ENCODE peak calls at places on chromosomes 5 and 9, in ten cellular contexts. T is tibial nerve; C is PC-9; E is GM23248; M is CD4-positive, CD25-positive, alpha-beta regulatory T cell; X is aorta; P is heart left ventricle; N is CD8-positive, alpha-beta T cell; D is neuronal stem cell; A is GM23338. S is an unnamed sample. For H3K27me3, the result is how much of the 10 kb centered on the place peaks cover.

GRCh38 chr5:1886634-1887399 is 4.1 kb upstream of the IRX4 start:
- DNase-seq in T (no peak), C (no peak), E (no peak), M (no peak), X (peak), P (peak), N (no peak), D (no peak), A (no peak), S (no peak)

GRCh38 chr9:120324996-120325642 is 254.8 kb downstream of the CDK5RAP2 start:
- DNase-seq in T (no peak), C (no peak), E (no peak), M (no peak), X (no peak), P (no peak), N (no peak), D (no peak), A (peak), S (peak)

GRCh38 chr5:78328585-78329173 is 31.7 kb upstream of the SCAMP1 start:
- DNase-seq in T (no peak), C (no peak), E (peak), M (no peak), X (no peak), P (no peak), N (no peak), D (no peak), A (no peak), S (no peak)

GRCh38 chr9:93200989-93201339 is 17.0 kb downstream of the WNK2 start:
- DNase-seq in T (no peak), C (no peak), E (no peak), M (no peak), X (no peak), P (peak), N (no peak), D (no peak), A (no peak), S (no peak)

GRCh38 chr9:120716483-120716882 is 2.2 kb upstream of the MEGF9 start:
- DNase-seq in T (no peak), C (no peak), E (no peak), M (no peak), X (no peak), P (no peak), N (no peak), D (no peak), A (no peak), S (no peak)

GRCh38 chr5:175652741-175653663 is 4.9 kb upstream of the HRH2 start:
- DNase-seq in T (no peak), C (no peak), E (no peak), M (peak), X (no peak), P (no peak), N (peak), D (no peak), A (no peak), S (no peak)

GRCh38 chr5:10826971-10827370 is 65.9 kb upstream of the DAP start:
- DNase-seq in T (no peak), C (no peak), E (no peak), M (no peak), X (no peak), P (no peak), N (no peak), D (no peak), A (no peak), S (no peak)

GRCh38 chr9:123828449-123828848 is 101.5 kb downstream of the DENND1A start:
- DNase-seq in T (no peak), C (no peak), E (peak), M (no peak), X (no peak), P (no peak), N (no peak), D (no peak), A (no peak), S (no peak)

GRCh38 chr5:108945094-108945493 is 197.4 kb downstream of the FER start:
- DNase-seq in T (no peak), C (no peak), E (no peak), M (no peak), X (no peak), P (no peak), N (no peak), D (no peak), A (peak), S (no peak)

GRCh38 chr5:146447734-146448380 is 724 bp downstream of the TCERG1 start:
- DNase-seq in T (no peak), C (peak), E (peak), M (peak), X (no peak), P (no peak), N (no peak), D (no peak), A (peak), S (no peak)

GRCh38 chr9:37420271-37421215 is 2.0 kb upstream of the GRHPR start:
- DNase-seq in T (no peak), C (no peak), E (no peak), M (no peak), X (no peak), P (no peak), N (no peak), D (no peak), A (no peak), S (no peak)

GRCh38 chr5:95901676-95902646 is 59.7 kb downstream of the ELL2 start:
- DNase-seq in T (no peak), C (no peak), E (peak), M (no peak), X (no peak), P (no peak), N (no peak), D (no peak), A (no peak), S (no peak)

GRCh38 chr5:80701597-80701996 is 46.8 kb upstream of the DHFR start:
- DNase-seq in T (no peak), C (no peak), E (no peak), M (no peak), X (no peak), P (no peak), N (no peak), D (no peak), A (no peak), S (no peak)

GRCh38 chr5:148002471-148002870 is 61.3 kb upstream of the SPINK5 start:
- DNase-seq in T (no peak), C (no peak), E (no peak), M (no peak), X (no peak), P (no peak), N (no peak), D (no peak), A (no peak), S (no peak)

GRCh38 chr9:101366038-101366756 is 18.6 kb downstream of the BAAT start:
- DNase-seq in T (no peak), C (no peak), E (peak), M (no peak), X (no peak), P (no peak), N (no peak), D (no peak), A (no peak), S (no peak)

GRCh38 chr5:15366676-15367391 is 133.1 kb upstream of the FBXL7 start:
- DNase-seq in T (no peak), C (no peak), E (peak), M (no peak), X (no peak), P (no peak), N (no peak), D (no peak), A (no peak), S (no peak)

GRCh38 chr5:132883261-132883834 is 9.9 kb downstream of the LEAP2 start:
- DNase-seq in T (peak), C (peak), E (peak), M (no peak), X (peak), P (no peak), N (no peak), D (peak), A (peak), S (no peak)

GRCh38 chr5:4640793-4641192 is 499.3 kb upstream of the ADAMTS16 start:
- DNase-seq in T (no peak), C (no peak), E (peak), M (no peak), X (no peak), P (no peak), N (no peak), D (peak), A (peak), S (peak)

GRCh38 chr9:35758475-35759050 is 4.5 kb upstream of the MSMP start:
- DNase-seq in T (no peak), C (no peak), E (no peak), M (no peak), X (no peak), P (no peak), N (no peak), D (no peak), A (no peak), S (no peak)

GRCh38 chr5:121366515-121366914 is 485.2 kb upstream of the FTMT start:
- DNase-seq in T (no peak), C (peak), E (peak), M (no peak), X (no peak), P (no peak), N (no peak), D (no peak), A (no peak), S (no peak)

GRCh38 chr9:20593551-20593950 is 28.7 kb downstream of the MLLT3 start:
- DNase-seq in T (no peak), C (no peak), E (peak), M (no peak), X (no peak), P (no peak), N (no peak), D (no peak), A (no peak), S (no peak)

GRCh38 chr5:10702040-10702629 is 58.9 kb downstream of the DAP start:
- DNase-seq in T (no peak), C (peak), E (peak), M (no peak), X (peak), P (no peak), N (no peak), D (no peak), A (no peak), S (no peak)

GRCh38 chr5:6215891-6216290 is 162.5 kb downstream of the MED10 start:
- DNase-seq in T (no peak), C (no peak), E (no peak), M (no peak), X (no peak), P (no peak), N (no peak), D (no peak), A (no peak), S (no peak)

GRCh38 chr9:15738011-15738410 is 185.2 kb downstream of the CCDC171 start:
- DNase-seq in T (no peak), C (no peak), E (peak), M (no peak), X (no peak), P (no peak), N (no peak), D (no peak), A (no peak), S (no peak)

GRCh38 chr9:121699271-121700164 is 48.1 kb downstream of the DAB2IP start:
- DNase-seq in T (peak), C (no peak), E (peak), M (no peak), X (peak), P (peak), N (peak), D (peak), A (peak), S (no peak)

GRCh38 chr9:127637322-127637847 is 25.3 kb downstream of the STXBP1 start:
- DNase-seq in T (peak), C (no peak), E (peak), M (no peak), X (no peak), P (no peak), N (no peak), D (no peak), A (no peak), S (no peak)

GRCh38 chr9:133608881-133609280 is 308 bp downstream of the FAM163B start:
- DNase-seq in T (no peak), C (no peak), E (no peak), M (no peak), X (no peak), P (no peak), N (no peak), D (no peak), A (peak), S (no peak)

GRCh38 chr9:133607381-133607780 is 1.8 kb downstream of the FAM163B start:
- DNase-seq in T (no peak), C (no peak), E (no peak), M (no peak), X (no peak), P (no peak), N (no peak), D (no peak), A (no peak), S (no peak)

GRCh38 chr9:133607976-133608375 is 1.2 kb downstream of the FAM163B start:
- DNase-seq in T (no peak), C (no peak), E (no peak), M (no peak), X (no peak), P (no peak), N (no peak), D (no peak), A (no peak), S (no peak)

GRCh38 chr9:133609311-133610098 is at the start of gene FAM163B:
- DNase-seq in T (no peak), C (no peak), E (peak), M (no peak), X (no peak), P (no peak), N (peak), D (peak), A (peak), S (no peak)

DNA sequence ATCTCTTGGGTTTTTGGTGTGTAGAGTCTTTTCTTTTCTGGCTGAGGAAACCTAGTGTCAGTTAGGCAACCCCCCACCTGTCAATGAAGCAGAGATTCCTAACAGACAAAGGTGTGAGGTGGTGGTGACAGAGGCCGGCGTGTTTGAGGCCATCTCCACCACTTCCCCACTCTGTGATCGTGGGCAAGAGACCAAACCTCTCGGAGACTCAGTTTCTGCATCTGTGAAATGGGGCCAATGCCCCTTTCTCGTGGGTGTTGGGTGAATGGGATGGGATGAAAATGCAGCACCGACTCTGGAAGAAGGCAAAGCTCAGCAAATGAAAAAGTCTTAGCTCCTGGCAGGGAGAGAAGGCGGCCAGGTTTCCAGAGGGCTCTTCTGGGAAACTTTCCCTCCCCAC is 807 bp downstream of the FAM163B start:
- DNase-seq in T (no peak), C (no peak), E (no peak), M (no peak), X (no peak), P (no peak), N (no peak), D (no peak), A (no peak), S (no peak)
- H3K27me3 ChIP-seq in T (half or more), C (half or more), E (half or more), M (under half), X (under half), P (half or more), N (under half), D (under half), A (under half), S (under half)

GRCh38 chr5:92147792-92148191 is 764.7 kb upstream of the ARRDC3 start:
- DNase-seq in T (no peak), C (no peak), E (no peak), M (no peak), X (no peak), P (no peak), N (no peak), D (no peak), A (no peak), S (no peak)
- H3K27me3 ChIP-seq in T (under half), C (under half), E (under half), M (under half), X (under half), P (under half), N (under half), D (under half), A (under half), S (under half)

GRCh38 chr5:135508496-135509005 is 27.2 kb downstream of the NEUROG1 start:
- DNase-seq in T (no peak), C (no peak), E (no peak), M (no peak), X (no peak), P (no peak), N (no peak), D (no peak), A (peak), S (no peak)
- H3K27me3 ChIP-seq in T (half or more), C (half or more), E (under half), M (under half), X (under half), P (half or more), N (under half), D (under half), A (half or more), S (half or more)

GRCh38 chr5:35990941-35991592 is at the start of gene UGT3A1:
- DNase-seq in T (no peak), C (no peak), E (no peak), M (no peak), X (no peak), P (no peak), N (no peak), D (peak), A (peak), S (peak)
- H3K27me3 ChIP-seq in T (under half), C (half or more), E (under half), M (under half), X (under half), P (under half), N (under half), D (under half), A (under half), S (under half)

S was measured in esophagus muscularis mucosa.